ENCODE peak calls at places on chromosomes 16 and 17, in five cellular contexts. V is nephron progenitor cell, E is tibial artery, J is NCI-H1436, W is fibroblast of pulmonary artery. L is an unnamed sample.

GRCh38 chr17:7147772-7148171 is 31.4 kb downstream of the ASGR1 start:
- DNase-seq in V (no peak), E (no peak), J (no peak), W (no peak), L (no peak)

GRCh38 chr17:1750628-1751027 is 8.0 kb downstream of the SERPINF2 start:
- DNase-seq in V (no peak), E (no peak), J (no peak), W (no peak), L (no peak)

GRCh38 chr17:51118330-51119195 is 2.1 kb downstream of the SPAG9 start:
- DNase-seq in V (no peak), E (peak; percentile 53), J (peak; percentile 75), W (no peak), L (no peak)

GRCh38 chr16:27960619-27961295 is 102.8 kb downstream of the GSG1L start:
- DNase-seq in V (no peak), E (peak; percentile 13), J (no peak), W (no peak), L (no peak)

GRCh38 chr17:68318103-68318991 is 27.1 kb downstream of the ARSG start:
- DNase-seq in V (no peak), E (no peak), J (no peak), W (peak; percentile 65), L (peak; percentile 64)

GRCh38 chr16:63289834-63290460 is 1253.7 kb upstream of the CDH8 start:
- DNase-seq in V (peak; percentile 65), E (no peak), J (peak; percentile 13), W (peak; percentile 27), L (peak; percentile 0)

GRCh38 chr16:24013733-24014645 is 178.2 kb downstream of the PRKCB start:
- DNase-seq in V (no peak), E (no peak), J (peak; percentile 89), W (no peak), L (no peak)

GRCh38 chr17:78110363-78111011 is 18.1 kb downstream of the TMC6 start:
- DNase-seq in V (no peak), E (peak; percentile 58), J (no peak), W (no peak), L (no peak)

GRCh38 chr17:64732336-64733006 is 70.4 kb upstream of the SMURF2 start:
- DNase-seq in V (no peak), E (no peak), J (no peak), W (peak; percentile 86), L (peak; percentile 53)

GRCh38 chr16:84643180-84643583 is 5.1 kb upstream of the KLHL36 start:
- DNase-seq in V (no peak), E (peak; percentile 96), J (no peak), W (peak; percentile 93), L (peak; percentile 93)

L was measured in hepatic stellate cell.